ENCODE peak calls at places on chromosomes 12 and 14, in seven cellular contexts. One of them, this sample, is unnamed. For H3K4me1, the result is how much of the 10 kb centered on the place peaks cover.

GRCh38 chr12:116459921-116460666 is 99.1 kb upstream of the MAP1LC3B2 start:
- DNase-seq in A549: no peak
- DNase-seq in breast epithelium: no peak
- DNase-seq in CD8-positive, alpha-beta T cell: no peak
- DNase-seq in ascending aorta: no peak
- DNase-seq in PC-3: peak
- DNase-seq in IMR-90: no peak
- DNase-seq in this sample: no peak

GRCh38 chr14:92960706-92961566 is 38.0 kb downstream of the CHGA start:
- DNase-seq in A549: peak
- DNase-seq in ascending aorta: no peak
- DNase-seq in PC-3: peak
- DNase-seq in breast epithelium: no peak
- DNase-seq in CD8-positive, alpha-beta T cell: no peak
- DNase-seq in IMR-90: peak
- DNase-seq in this sample: no peak

GRCh38 chr12:92059976-92060375 is 85.7 kb downstream of the BTG1 start:
- DNase-seq in ascending aorta: no peak
- DNase-seq in breast epithelium: no peak
- DNase-seq in A549: no peak
- DNase-seq in PC-3: peak
- DNase-seq in IMR-90: peak
- DNase-seq in CD8-positive, alpha-beta T cell: no peak
- DNase-seq in this sample: no peak

GRCh38 chr14:60151715-60152114 is 13.5 kb downstream of the DHRS7 start:
- DNase-seq in CD8-positive, alpha-beta T cell: peak
- DNase-seq in breast epithelium: peak
- DNase-seq in PC-3: peak
- DNase-seq in IMR-90: peak
- DNase-seq in ascending aorta: peak
- DNase-seq in A549: peak
- DNase-seq in this sample: peak

GRCh38 chr12:124388679-124389536 is 94.0 kb downstream of the RFLNA start:
- DNase-seq in A549: peak
- DNase-seq in CD8-positive, alpha-beta T cell: peak
- DNase-seq in breast epithelium: peak
- DNase-seq in PC-3: peak
- DNase-seq in IMR-90: peak
- DNase-seq in ascending aorta: peak
- DNase-seq in this sample: peak

GRCh38 chr14:66038214-66038977 is 447.8 kb upstream of the CCDC196 start:
- DNase-seq in CD8-positive, alpha-beta T cell: no peak
- DNase-seq in PC-3: peak
- DNase-seq in breast epithelium: peak
- DNase-seq in A549: no peak
- DNase-seq in ascending aorta: peak
- DNase-seq in IMR-90: peak
- DNase-seq in this sample: no peak

GRCh38 chr12:4119157-4119761 is 154.3 kb upstream of the CCND2 start:
- DNase-seq in CD8-positive, alpha-beta T cell: no peak
- DNase-seq in A549: no peak
- DNase-seq in PC-3: no peak
- DNase-seq in breast epithelium: no peak
- DNase-seq in ascending aorta: no peak
- DNase-seq in IMR-90: no peak
- DNase-seq in this sample: no peak

GRCh38 chr12:123896786-123897185 is 75.8 kb downstream of the CCDC92 start:
- DNase-seq in CD8-positive, alpha-beta T cell: no peak
- DNase-seq in IMR-90: peak
- DNase-seq in A549: no peak
- DNase-seq in ascending aorta: no peak
- DNase-seq in breast epithelium: no peak
- DNase-seq in PC-3: no peak
- DNase-seq in this sample: no peak

GRCh38 chr12:51749201-51749985 is 99.1 kb downstream of the FIGNL2 start:
- DNase-seq in CD8-positive, alpha-beta T cell: no peak
- DNase-seq in PC-3: no peak
- DNase-seq in IMR-90: no peak
- DNase-seq in A549: no peak
- DNase-seq in ascending aorta: no peak
- DNase-seq in breast epithelium: no peak
- DNase-seq in this sample: no peak

GRCh38 chr14:82621881-82622450 is 1088.3 kb upstream of the SEL1L start:
- DNase-seq in ascending aorta: no peak
- DNase-seq in CD8-positive, alpha-beta T cell: no peak
- DNase-seq in breast epithelium: no peak
- DNase-seq in A549: no peak
- DNase-seq in IMR-90: no peak
- DNase-seq in PC-3: no peak
- DNase-seq in this sample: no peak

GRCh38 chr12:19316420-19316819 is 122.9 kb upstream of the AEBP2 start:
- DNase-seq in breast epithelium: no peak
- DNase-seq in PC-3: peak
- DNase-seq in CD8-positive, alpha-beta T cell: no peak
- DNase-seq in ascending aorta: no peak
- DNase-seq in A549: no peak
- DNase-seq in IMR-90: peak
- DNase-seq in this sample: no peak

GRCh38 chr14:74963178-74963704 is 7.8 kb upstream of the PGF start:
- DNase-seq in ascending aorta: no peak
- DNase-seq in IMR-90: no peak
- DNase-seq in CD8-positive, alpha-beta T cell: no peak
- DNase-seq in breast epithelium: no peak
- DNase-seq in PC-3: no peak
- DNase-seq in A549: no peak
- DNase-seq in this sample: no peak

GRCh38 chr12:92495108-92495507 is 207.7 kb upstream of the PLEKHG7 start:
- DNase-seq in breast epithelium: no peak
- DNase-seq in A549: no peak
- DNase-seq in ascending aorta: no peak
- DNase-seq in CD8-positive, alpha-beta T cell: no peak
- DNase-seq in IMR-90: no peak
- DNase-seq in PC-3: no peak
- DNase-seq in this sample: no peak

GRCh38 chr14:78519863-78520262 is 349.7 kb downstream of the NRXN3 start:
- DNase-seq in breast epithelium: no peak
- DNase-seq in PC-3: peak
- DNase-seq in CD8-positive, alpha-beta T cell: peak
- DNase-seq in A549: no peak
- DNase-seq in IMR-90: peak
- DNase-seq in ascending aorta: no peak
- DNase-seq in this sample: no peak

GRCh38 chr14:51828017-51828797 is 32.2 kb upstream of the GNG2 start:
- DNase-seq in ascending aorta: peak
- DNase-seq in breast epithelium: no peak
- DNase-seq in PC-3: peak
- DNase-seq in IMR-90: peak
- DNase-seq in CD8-positive, alpha-beta T cell: peak
- DNase-seq in A549: peak
- DNase-seq in this sample: no peak

GRCh38 chr14:94390372-94391086 is 2.1 kb upstream of the SERPINA1 start:
- DNase-seq in IMR-90: no peak
- DNase-seq in A549: no peak
- DNase-seq in breast epithelium: peak
- DNase-seq in ascending aorta: no peak
- DNase-seq in PC-3: peak
- DNase-seq in CD8-positive, alpha-beta T cell: no peak
- DNase-seq in this sample: no peak

GRCh38 chr12:117155278-117156060 is 34.8 kb downstream of the FBXO21 start:
- DNase-seq in breast epithelium: no peak
- DNase-seq in A549: peak
- DNase-seq in IMR-90: peak
- DNase-seq in ascending aorta: peak
- DNase-seq in PC-3: peak
- DNase-seq in CD8-positive, alpha-beta T cell: peak
- DNase-seq in this sample: no peak

GRCh38 chr12:56126732-56127239 is 1.3 kb upstream of the ESYT1 start:
- DNase-seq in A549: no peak
- DNase-seq in PC-3: no peak
- DNase-seq in ascending aorta: no peak
- DNase-seq in breast epithelium: no peak
- DNase-seq in CD8-positive, alpha-beta T cell: no peak
- DNase-seq in IMR-90: no peak
- DNase-seq in this sample: no peak
- H3K4me3 ChIP-seq in A549: no peak
- H3K4me3 ChIP-seq in PC-3: peak
- H3K4me3 ChIP-seq in ascending aorta: peak
- H3K4me3 ChIP-seq in breast epithelium: peak
- H3K4me3 ChIP-seq in CD8-positive, alpha-beta T cell: no peak
- H3K4me3 ChIP-seq in IMR-90: no peak
- H3K4me3 ChIP-seq in this sample: peak

GRCh38 chr12:68686595-68687521 is at the start of gene NUP107:
- DNase-seq in IMR-90: peak
- DNase-seq in ascending aorta: peak
- DNase-seq in PC-3: peak
- DNase-seq in A549: peak
- DNase-seq in CD8-positive, alpha-beta T cell: peak
- DNase-seq in breast epithelium: peak
- DNase-seq in this sample: peak
- TF ChIP-seq CTCF in IMR-90: peak
- TF ChIP-seq CTCF in ascending aorta: no peak
- TF ChIP-seq CTCF in PC-3: no peak
- TF ChIP-seq CTCF in A549: no peak
- TF ChIP-seq CTCF in CD8-positive, alpha-beta T cell: no peak
- TF ChIP-seq CTCF in breast epithelium: peak
- TF ChIP-seq CTCF in this sample: peak

GRCh38 chr12:75390899-75391538 is at the start of gene GLIPR1L2:
- DNase-seq in ascending aorta: peak
- DNase-seq in PC-3: peak
- DNase-seq in breast epithelium: peak
- DNase-seq in A549: peak
- DNase-seq in IMR-90: peak
- DNase-seq in CD8-positive, alpha-beta T cell: peak
- DNase-seq in this sample: peak
- H3K4me1 ChIP-seq in ascending aorta: under half
- H3K4me1 ChIP-seq in PC-3: under half
- H3K4me1 ChIP-seq in breast epithelium: under half
- H3K4me1 ChIP-seq in A549: under half
- H3K4me1 ChIP-seq in IMR-90: under half
- H3K4me1 ChIP-seq in CD8-positive, alpha-beta T cell: under half
- H3K4me1 ChIP-seq in this sample: under half

DNA sequence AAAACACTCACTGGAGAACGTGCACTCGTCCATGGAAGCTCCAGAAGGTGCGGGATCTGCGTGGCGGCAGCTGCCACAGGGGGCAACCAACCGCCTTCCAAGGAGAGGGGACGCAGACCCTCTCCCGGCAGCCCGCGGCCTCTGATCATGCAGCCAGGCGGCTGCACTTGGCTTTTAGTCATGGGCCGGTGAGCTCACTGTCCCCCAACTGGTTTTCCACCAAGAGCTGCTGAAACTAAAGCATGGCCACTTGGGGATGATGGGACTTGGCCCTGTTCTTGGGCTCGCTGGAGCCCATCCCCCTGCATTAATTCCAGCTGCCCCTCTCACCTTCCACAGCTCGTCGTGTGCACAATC is 39.1 kb downstream of the CCDC85C start:
- DNase-seq in PC-3: no peak
- DNase-seq in breast epithelium: no peak
- DNase-seq in A549: no peak
- DNase-seq in ascending aorta: no peak
- DNase-seq in CD8-positive, alpha-beta T cell: no peak
- DNase-seq in IMR-90: no peak
- DNase-seq in this sample: no peak
- H3K4me3 ChIP-seq in PC-3: no peak
- H3K4me3 ChIP-seq in breast epithelium: no peak
- H3K4me3 ChIP-seq in A549: no peak
- H3K4me3 ChIP-seq in ascending aorta: no peak
- H3K4me3 ChIP-seq in CD8-positive, alpha-beta T cell: no peak
- H3K4me3 ChIP-seq in IMR-90: no peak
- H3K4me3 ChIP-seq in this sample: no peak

DNA sequence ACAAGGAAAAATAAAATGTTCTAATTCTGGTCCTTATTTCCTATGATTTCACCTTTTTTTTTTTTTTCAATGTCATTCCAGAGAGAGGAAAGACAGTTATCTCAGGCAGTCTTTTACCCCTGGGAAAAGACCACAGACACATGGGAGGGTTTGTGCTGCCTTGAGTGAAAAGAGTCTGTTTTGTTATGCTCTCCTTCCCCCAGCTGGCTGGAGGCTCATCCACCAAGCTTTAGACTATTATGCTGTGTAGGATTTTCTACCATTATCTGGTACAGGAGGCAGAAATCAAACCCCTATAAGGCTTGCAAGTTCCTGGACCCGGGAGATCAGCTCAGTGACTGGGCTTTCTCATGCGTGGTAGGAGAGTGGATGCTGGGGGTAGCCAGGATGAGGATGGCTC is 151.9 kb downstream of the CRADD start:
- DNase-seq in A549: no peak
- DNase-seq in ascending aorta: no peak
- DNase-seq in breast epithelium: no peak
- DNase-seq in IMR-90: no peak
- DNase-seq in PC-3: no peak
- DNase-seq in CD8-positive, alpha-beta T cell: no peak
- DNase-seq in this sample: no peak
- TF ChIP-seq CTCF in A549: no peak
- TF ChIP-seq CTCF in ascending aorta: no peak
- TF ChIP-seq CTCF in breast epithelium: no peak
- TF ChIP-seq CTCF in IMR-90: no peak
- TF ChIP-seq CTCF in PC-3: no peak
- TF ChIP-seq CTCF in CD8-positive, alpha-beta T cell: no peak
- TF ChIP-seq CTCF in this sample: no peak

GRCh38 chr12:113228394-113229028 is 7.2 kb downstream of the TPCN1 start:
- DNase-seq in A549: no peak
- DNase-seq in CD8-positive, alpha-beta T cell: no peak
- DNase-seq in PC-3: no peak
- DNase-seq in IMR-90: no peak
- DNase-seq in breast epithelium: no peak
- DNase-seq in ascending aorta: no peak
- DNase-seq in this sample: no peak
- H3K4me1 ChIP-seq in A549: under half
- H3K4me1 ChIP-seq in CD8-positive, alpha-beta T cell: under half
- H3K4me1 ChIP-seq in PC-3: under half
- H3K4me1 ChIP-seq in IMR-90: under half
- H3K4me1 ChIP-seq in breast epithelium: under half
- H3K4me1 ChIP-seq in ascending aorta: half or more
- H3K4me1 ChIP-seq in this sample: half or more

GRCh38 chr12:39440101-39440500 is 2.8 kb downstream of the KIF21A start:
- DNase-seq in A549: no peak
- DNase-seq in PC-3: no peak
- DNase-seq in ascending aorta: no peak
- DNase-seq in breast epithelium: no peak
- DNase-seq in CD8-positive, alpha-beta T cell: no peak
- DNase-seq in IMR-90: no peak
- DNase-seq in this sample: no peak
- H3K4me3 ChIP-seq in A549: no peak
- H3K4me3 ChIP-seq in PC-3: peak
- H3K4me3 ChIP-seq in ascending aorta: no peak
- H3K4me3 ChIP-seq in breast epithelium: no peak
- H3K4me3 ChIP-seq in CD8-positive, alpha-beta T cell: no peak
- H3K4me3 ChIP-seq in IMR-90: no peak
- H3K4me3 ChIP-seq in this sample: no peak